ENCODE peak calls at places on chromosomes 11 and 22, in four cellular contexts. S is HepG2, X is K562, K is GM12878. A is an unnamed sample.

GRCh38 chr11:64178203-64178602 is 7.8 kb upstream of the STIP1 start:
- DNase-seq in X (no peak), K (no peak), S (no peak), A (no peak)

GRCh38 chr11:36016263-36016662 is 72.4 kb downstream of the LDLRAD3 start:
- DNase-seq in S (no peak), K (no peak), X (no peak), A (no peak)

GRCh38 chr11:61120865-61121831 is 18.9 kb downstream of the CD5 start:
- DNase-seq in K (no peak), X (no peak), S (no peak), A (no peak)

GRCh38 chr11:88384678-88385015 is 47.1 kb upstream of the CTSC start:
- DNase-seq in S (no peak), X (no peak), K (no peak), A (no peak)

GRCh38 chr22:25942126-25942988 is 200.4 kb downstream of the MYO18B start:
- DNase-seq in K (no peak), X (no peak), S (no peak), A (no peak)

GRCh38 chr11:66686801-66687750 is 9.4 kb upstream of the RBM4B start:
- DNase-seq in S (no peak), K (no peak), X (no peak), A (no peak)

GRCh38 chr11:13311570-13311969 is 34.0 kb downstream of the BMAL1 start:
- DNase-seq in X (no peak), S (no peak), K (no peak), A (no peak)

GRCh38 chr11:93020248-93021088 is 51.0 kb downstream of the MTNR1B start:
- DNase-seq in S (no peak), X (no peak), K (no peak), A (no peak)

GRCh38 chr22:41216984-41217383 is 11.9 kb downstream of the L3MBTL2 start:
- DNase-seq in S (no peak), K (no peak), X (no peak), A (no peak)

GRCh38 chr11:119676461-119677020 is 52.5 kb downstream of the NECTIN1 start:
- DNase-seq in S (no peak), K (no peak), X (no peak), A (no peak)

GRCh38 chr11:8832571-8833260 is 78.3 kb upstream of the AKIP1 start:
- DNase-seq in S (no peak), K (peak), X (no peak), A (no peak)

GRCh38 chr22:31647516-31647915 is 14.5 kb downstream of the PISD start:
- DNase-seq in S (no peak), K (no peak), X (no peak), A (no peak)

GRCh38 chr11:6476571-6476970 is 2.8 kb upstream of the TRIM3 start:
- DNase-seq in S (no peak), X (peak), K (no peak), A (no peak)

GRCh38 chr22:23591846-23592245 is 11.8 kb upstream of the IGLL1 start:
- DNase-seq in K (no peak), X (no peak), S (no peak), A (no peak)

GRCh38 chr11:119205080-119205479 is 1.1 kb upstream of the CBL start:
- DNase-seq in K (no peak), X (peak), S (no peak), A (no peak)

GRCh38 chr11:117181586-117182550 is 3.3 kb downstream of the SIDT2 start:
- DNase-seq in S (no peak), X (no peak), K (no peak), A (no peak)

GRCh38 chr11:69670158-69670845 is 4.9 kb downstream of the LTO1 start:
- DNase-seq in S (peak), X (peak), K (no peak), A (peak)

GRCh38 chr22:20619042-20619892 is 111.9 kb downstream of the MED15 start:
- DNase-seq in S (no peak), X (no peak), K (no peak), A (no peak)

GRCh38 chr11:93089474-93090102 is 108.2 kb downstream of the SLC36A4 start:
- DNase-seq in X (no peak), K (no peak), S (peak), A (peak)

GRCh38 chr11:62451243-62451626 is 32.4 kb downstream of the SCGB1A1 start:
- DNase-seq in S (no peak), X (no peak), K (no peak), A (no peak)

GRCh38 chr11:45669146-45669545 is 3.7 kb upstream of the CHST1 start:
- DNase-seq in S (no peak), K (no peak), X (no peak), A (no peak)

GRCh38 chr11:93541884-93542752 is 1.1 kb downstream of the SMCO4 start:
- DNase-seq in S (peak), X (peak), K (no peak), A (peak)

GRCh38 chr11:125494987-125495725 is 909 bp downstream of the FEZ1 start:
- DNase-seq in S (no peak), K (no peak), X (peak), A (peak)

GRCh38 chr11:1780700-1781592 is 17.2 kb upstream of the CTSD start:
- DNase-seq in K (no peak), S (no peak), X (no peak), A (no peak)

GRCh38 chr22:37229012-37229804 is 14.9 kb downstream of the RAC2 start:
- DNase-seq in K (no peak), X (peak), S (no peak), A (no peak)

GRCh38 chr22:29079218-29079901 is 6.5 kb downstream of the KREMEN1 start:
- DNase-seq in K (no peak), X (no peak), S (no peak), A (peak)

GRCh38 chr11:113778111-113778910 is 1.3 kb upstream of the CLDN25 start:
- DNase-seq in S (peak), K (no peak), X (no peak), A (no peak)

GRCh38 chr22:49305215-49305965 is 522.3 kb downstream of the BRD1 start:
- DNase-seq in S (peak), K (no peak), X (peak), A (peak)

GRCh38 chr11:106464728-106465127 is 387.3 kb downstream of the AASDHPPT start:
- DNase-seq in K (no peak), X (no peak), S (no peak), A (no peak)
- TF ChIP-seq BHLHE40 in K (no peak), X (no peak), S (no peak), A (no peak)

GRCh38 chr11:10622957-10623787 is 54.7 kb upstream of the LYVE1 start:
- DNase-seq in S (no peak), K (no peak), X (no peak), A (no peak)

GRCh38 chr11:10622108-10622507 is 53.6 kb upstream of the LYVE1 start:
- DNase-seq in K (no peak), S (no peak), X (no peak), A (no peak)

GRCh38 chr11:10625281-10625981 is 57.0 kb upstream of the LYVE1 start:
- DNase-seq in X (no peak), S (no peak), K (no peak), A (no peak)

GRCh38 chr11:10625982-10626311 is 57.5 kb upstream of the LYVE1 start:
- DNase-seq in K (no peak), X (no peak), S (no peak), A (no peak)

DNA sequence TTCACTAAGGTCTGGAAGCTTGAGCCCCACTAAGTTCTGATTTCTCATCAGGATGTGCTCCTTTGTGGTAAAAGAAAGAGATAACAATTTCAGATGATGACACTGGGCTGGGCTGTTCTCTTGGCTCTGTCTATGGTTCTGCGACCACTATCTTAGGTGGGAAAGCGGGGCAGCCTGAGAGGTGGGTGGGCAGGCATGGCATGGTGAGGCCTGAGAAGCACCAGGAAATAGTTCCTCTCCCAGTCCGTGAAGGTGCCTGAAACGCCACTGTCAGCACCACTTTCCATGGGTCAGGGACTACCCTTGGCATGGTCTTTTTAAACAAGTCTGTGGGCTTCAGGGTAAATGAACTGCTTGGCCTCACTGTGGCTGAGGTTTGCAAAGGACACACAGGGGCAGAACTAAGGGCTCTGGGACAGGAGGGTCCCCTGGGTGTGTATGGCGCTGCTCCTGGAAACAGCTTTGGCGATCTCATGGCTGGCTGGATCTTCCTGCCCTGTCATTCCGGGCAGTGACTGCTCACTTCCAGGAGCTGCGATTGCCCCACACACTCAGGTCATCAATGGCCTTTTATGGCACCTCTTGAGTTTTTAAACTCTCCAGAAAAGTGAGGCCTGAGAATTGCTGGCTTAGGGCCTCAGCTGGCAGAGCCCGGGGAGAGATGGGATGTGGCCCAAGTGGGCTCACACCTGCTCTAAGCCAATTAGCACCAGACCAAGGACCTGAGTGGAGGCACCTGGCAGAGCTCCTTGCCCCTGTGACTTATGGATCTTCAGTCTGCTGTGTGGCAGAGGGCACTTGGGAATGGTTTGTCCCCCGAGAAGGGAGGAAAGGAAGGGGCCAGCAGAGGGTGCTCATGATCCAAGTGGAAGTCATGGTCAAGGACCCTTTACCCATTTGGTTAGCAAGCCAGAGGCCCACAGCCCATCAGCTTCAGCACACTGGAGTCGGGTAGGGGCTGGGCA is 55.6 kb upstream of the LYVE1 start:
- DNase-seq in S (peak), K (no peak), X (peak), A (peak)
- TF ChIP-seq SP1 in S (no peak), K (no peak), X (no peak), A (no peak)

GRCh38 chr11:84261707-84262106 is 975.5 kb upstream of the CCDC90B start:
- DNase-seq in X (no peak), S (no peak), K (no peak), A (no peak)
- TF ChIP-seq BHLHE40 in X (no peak), S (no peak), K (no peak), A (no peak)

DNA sequence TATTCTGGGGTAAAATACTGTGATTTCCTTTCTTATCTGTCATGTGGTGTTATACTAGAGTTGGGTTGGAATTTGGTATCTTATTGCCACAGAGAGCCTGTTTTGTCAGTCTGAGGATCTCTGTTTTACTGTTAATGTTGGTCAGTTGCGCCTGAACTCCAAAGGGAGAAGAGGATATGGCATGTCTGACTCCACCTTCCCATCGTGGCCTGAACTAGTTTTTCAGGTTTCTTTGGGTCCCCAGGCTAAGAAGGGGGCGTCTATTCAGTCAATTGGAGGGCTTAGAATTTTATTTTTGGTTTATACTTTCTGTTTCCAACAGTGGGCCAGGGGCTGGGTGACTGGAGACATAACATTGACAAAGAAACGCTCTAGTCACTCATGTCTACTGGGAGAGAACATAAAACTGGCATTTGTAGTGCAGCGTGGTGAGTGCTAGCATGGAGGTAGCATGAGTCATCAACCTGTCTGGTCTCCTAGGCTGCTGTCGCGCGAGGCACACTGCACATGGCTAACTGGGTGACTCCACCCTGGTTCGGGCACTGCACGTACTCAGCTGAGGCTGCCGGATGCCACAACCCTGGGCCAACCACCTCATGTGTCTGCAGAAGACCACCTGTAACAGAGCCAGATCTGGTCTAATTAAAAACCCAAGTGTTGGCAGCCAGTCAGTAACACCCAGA is 120.1 kb upstream of the OR9Q1 start:
- DNase-seq in K (no peak), S (no peak), X (peak), A (no peak)
- TF ChIP-seq SP1 in K (no peak), S (no peak), X (no peak), A (no peak)

A was measured in HEK293T.